ENCODE peak calls at places on chromosomes 12 and 14, in four cellular contexts. W, E, G and T are unnamed samples. For H3K4me1, the result is how much of the 10 kb centered on the place peaks cover.

GRCh38 chr14:101494826-101495225 is 66.5 kb upstream of the DIO3 start:
- DNase-seq in W (no peak), E (no peak), G (peak), T (no peak)

GRCh38 chr14:100547633-100548294 is 39.5 kb downstream of the BEGAIN start:
- DNase-seq in G (no peak), E (peak), W (no peak), T (peak)

GRCh38 chr12:98532687-98533304 is 17.4 kb downstream of the TMPO start:
- DNase-seq in W (no peak), E (no peak), G (no peak), T (no peak)

GRCh38 chr14:31070431-31070830 is 44.3 kb upstream of the STRN3 start:
- DNase-seq in G (no peak), E (no peak), W (no peak), T (no peak)

GRCh38 chr14:26820578-26820977 is 222.7 kb upstream of the NOVA1 start:
- DNase-seq in E (no peak), G (no peak), W (no peak), T (no peak)

GRCh38 chr14:67420102-67420739 is 8.3 kb upstream of the PLEK2 start:
- DNase-seq in E (no peak), W (peak), G (no peak), T (peak)

GRCh38 chr14:72518809-72519377 is 375.0 kb downstream of the DPF3 start:
- DNase-seq in W (no peak), E (no peak), G (no peak), T (no peak)

GRCh38 chr14:24075485-24076301 is 4.3 kb downstream of the CPNE6 start:
- DNase-seq in E (no peak), W (no peak), G (no peak), T (no peak)

GRCh38 chr12:25058012-25058411 is 109.1 kb upstream of the BCAT1 start:
- DNase-seq in E (no peak), G (no peak), W (no peak), T (no peak)

GRCh38 chr12:21330682-21331253 is 3.9 kb downstream of the SLCO1A2 start:
- DNase-seq in E (no peak), G (no peak), W (no peak), T (no peak)

GRCh38 chr14:75542585-75543091 is 20.4 kb downstream of the BATF start:
- DNase-seq in E (peak), G (no peak), W (peak), T (peak)

GRCh38 chr12:21541773-21542172 is 15.7 kb downstream of the SPX start:
- DNase-seq in W (no peak), G (no peak), E (no peak), T (no peak)

GRCh38 chr12:53939141-53940108 is 794 bp downstream of the HOXC13 start:
- DNase-seq in E (no peak), G (no peak), W (peak), T (no peak)

GRCh38 chr12:110585231-110585799 is 2.2 kb upstream of the PPTC7 start:
- DNase-seq in W (no peak), G (no peak), E (no peak), T (no peak)

GRCh38 chr14:68888025-68888850 is 90.9 kb downstream of the ACTN1 start:
- DNase-seq in G (peak), W (peak), E (no peak), T (no peak)

GRCh38 chr14:105805701-105806100 is 279.3 kb downstream of the TMEM121 start:
- DNase-seq in G (no peak), E (no peak), W (no peak), T (no peak)

GRCh38 chr12:13559318-13559978 is 362.9 kb downstream of the EMP1 start:
- DNase-seq in G (peak), E (no peak), W (no peak), T (peak)

GRCh38 chr12:85277900-85278597 is 2.0 kb upstream of the ALX1 start:
- DNase-seq in W (peak), G (no peak), E (no peak), T (no peak)

GRCh38 chr14:35342160-35343010 is 50.2 kb downstream of the PSMA6 start:
- DNase-seq in W (peak), G (peak), E (no peak), T (peak)

GRCh38 chr12:509494-509893 is 49.8 kb downstream of the B4GALNT3 start:
- DNase-seq in W (no peak), E (no peak), G (no peak), T (peak)

GRCh38 chr14:91398707-91399106 is 18.9 kb downstream of the CCDC88C start:
- DNase-seq in G (no peak), W (no peak), E (no peak), T (no peak)

GRCh38 chr12:23944067-23944466 is 5.4 kb downstream of the SOX5 start:
- DNase-seq in W (no peak), G (no peak), E (no peak), T (no peak)

GRCh38 chr12:106773286-106773685 is 1.2 kb upstream of the RIC8B start:
- DNase-seq in E (no peak), W (no peak), G (no peak), T (no peak)

GRCh38 chr12:6773662-6774351 is 1.5 kb downstream of the LAG3 start:
- DNase-seq in E (no peak), W (no peak), G (no peak), T (peak)

GRCh38 chr14:100138082-100138787 is 21.2 kb downstream of the DEGS2 start:
- DNase-seq in E (no peak), W (no peak), G (no peak), T (no peak)

GRCh38 chr14:32004300-32004699 is 72.8 kb upstream of the ARHGAP5 start:
- DNase-seq in E (no peak), W (no peak), G (no peak), T (no peak)

GRCh38 chr12:99453831-99454538 is 193.6 kb upstream of the GARIN6 start:
- DNase-seq in W (no peak), G (no peak), E (no peak), T (no peak)

GRCh38 chr14:24037658-24038037 is 14.2 kb upstream of the CARMIL3 start:
- DNase-seq in G (peak), W (peak), E (no peak), T (peak)

GRCh38 chr14:72606879-72607278 is 287.0 kb downstream of the DPF3 start:
- DNase-seq in W (no peak), E (no peak), G (no peak), T (peak)

GRCh38 chr12:77377116-77377515 is 311.7 kb upstream of the E2F7 start:
- DNase-seq in E (no peak), W (no peak), G (no peak), T (no peak)

GRCh38 chr12:39235990-39236767 is 206.7 kb downstream of the KIF21A start:
- DNase-seq in G (no peak), W (no peak), E (no peak), T (no peak)

GRCh38 chr14:69226178-69226577 is 33.8 kb upstream of the GALNT16 start:
- DNase-seq in E (no peak), W (no peak), G (no peak), T (no peak)

GRCh38 chr12:96234591-96235496 is 40.7 kb downstream of the ELK3 start:
- DNase-seq in E (no peak), W (no peak), G (no peak), T (no peak)
- H3K4me1 ChIP-seq in E (under half), W (under half), G (under half), T (under half)

GRCh38 chr14:77185093-77185465 is 3.5 kb downstream of the TMEM63C start:
- DNase-seq in W (no peak), G (no peak), E (no peak), T (no peak)

GRCh38 chr14:77183896-77184295 is 2.3 kb downstream of the TMEM63C start:
- DNase-seq in E (no peak), G (no peak), W (no peak), T (no peak)

GRCh38 chr14:77181603-77182437 is at the start of gene TMEM63C:
- DNase-seq in G (no peak), W (no peak), E (peak), T (peak)

GRCh38 chr14:77186911-77187648 is 5.5 kb downstream of the TMEM63C start:
- DNase-seq in W (no peak), E (no peak), G (no peak), T (no peak)

DNA sequence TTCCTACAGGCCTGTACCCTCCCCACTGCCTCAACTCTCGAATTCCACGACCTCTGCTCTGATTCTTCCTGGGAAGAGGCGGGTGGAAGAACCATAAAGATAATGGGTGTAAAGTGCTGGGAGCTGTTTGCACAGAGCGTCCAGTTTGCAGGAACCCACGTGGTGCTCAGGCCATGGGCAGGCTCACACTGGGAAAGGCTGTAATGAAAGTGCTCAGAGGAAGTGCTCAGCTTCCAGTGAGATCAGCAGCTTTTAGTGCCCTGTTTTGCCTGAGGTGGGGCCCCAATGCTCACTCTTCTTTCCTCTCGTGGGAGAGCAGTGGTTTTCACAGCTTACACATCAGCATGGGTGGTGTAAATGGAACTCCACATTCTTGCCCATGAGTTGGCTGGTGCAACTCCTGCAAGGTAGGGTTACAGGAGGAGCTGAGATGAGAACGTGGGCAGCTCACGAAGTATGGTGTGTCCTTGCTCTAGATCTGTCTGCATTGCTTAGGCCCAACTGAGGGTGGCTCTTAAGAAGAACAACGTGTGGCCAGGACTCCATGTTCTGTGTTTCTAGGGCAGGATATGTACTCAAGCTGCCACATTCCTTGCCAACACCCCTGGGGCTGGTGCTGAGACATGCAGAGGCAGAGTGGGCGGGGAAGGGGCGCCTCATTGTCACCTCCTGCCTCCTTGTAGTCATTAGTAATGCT is 2.9 kb downstream of the TMEM63C start:
- DNase-seq in E (no peak), G (no peak), W (no peak), T (peak)
- H3K4me1 ChIP-seq in E (under half), G (under half), W (under half), T (under half)

GRCh38 chr14:95509512-95509911 is 6.9 kb downstream of the SYNE3 start:
- DNase-seq in W (no peak), G (no peak), E (no peak), T (no peak)
- H3K4me1 ChIP-seq in W (half or more), G (under half), E (under half), T (under half)

DNA sequence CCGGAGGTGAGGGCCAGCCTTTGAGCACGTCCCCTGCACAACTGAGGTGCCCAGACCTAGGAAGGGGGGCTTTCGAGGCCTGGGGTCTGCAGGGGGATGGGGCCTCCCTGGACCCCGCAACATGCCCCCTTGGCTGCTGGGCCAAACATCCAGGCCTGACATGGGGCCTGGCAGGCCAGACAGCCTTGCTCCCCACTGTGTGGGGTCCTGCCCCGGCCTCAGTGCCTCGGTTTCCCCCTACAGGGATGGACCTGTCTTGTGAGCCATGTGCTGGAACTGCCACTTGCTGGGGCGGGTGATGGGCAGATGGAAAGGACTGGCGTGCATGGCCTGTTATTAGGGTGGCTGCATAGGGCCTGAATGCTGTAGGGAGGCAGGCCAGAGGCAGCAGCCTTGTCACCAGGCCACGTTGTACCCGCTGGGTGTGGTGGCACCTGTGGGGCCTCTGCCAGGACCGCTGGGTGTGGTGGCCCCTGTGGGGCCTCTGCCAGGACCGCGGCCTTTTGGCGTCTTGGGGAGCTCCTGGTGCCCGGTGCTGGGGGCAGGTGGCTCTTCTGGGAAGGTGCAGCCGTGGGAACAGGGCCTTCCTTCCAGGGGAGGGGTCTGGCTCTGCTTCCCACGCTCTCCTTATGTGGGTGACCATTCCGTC is 20.4 kb downstream of the ASPG start:
- DNase-seq in E (no peak), W (peak), G (peak), T (peak)
- H3K4me1 ChIP-seq in E (under half), W (under half), G (under half), T (under half)

GRCh38 chr12:65829716-65830115 is 5.4 kb downstream of the HMGA2 start:
- DNase-seq in W (no peak), G (no peak), E (no peak), T (no peak)
- H3K4me1 ChIP-seq in W (under half), G (under half), E (under half), T (under half)

DNA sequence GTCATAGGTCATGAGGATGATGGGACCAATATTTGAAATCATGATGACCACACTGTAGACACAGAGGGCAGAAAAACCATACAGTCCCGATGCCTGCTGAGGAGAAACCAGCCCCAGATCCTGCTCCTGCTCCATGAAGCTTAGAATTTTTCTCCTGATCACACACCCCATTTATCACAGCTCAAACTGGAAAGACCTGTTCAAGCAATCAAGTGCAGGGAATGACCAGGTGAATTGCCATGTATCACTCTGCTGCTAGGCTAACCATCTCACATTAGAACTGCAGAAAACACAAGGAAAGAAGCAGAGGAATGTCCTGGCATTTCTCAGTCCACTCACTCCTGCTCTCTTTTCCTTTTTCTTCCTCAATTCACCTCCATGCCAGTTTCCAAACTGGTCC is 18.1 kb downstream of the MANSC1 start:
- DNase-seq in W (no peak), G (no peak), E (no peak), T (no peak)
- H3K4me1 ChIP-seq in W (under half), G (under half), E (under half), T (under half)